ENCODE peak calls at places on chromosomes 5 and 9, in nine cellular contexts. N is heart left ventricle; V is fibroblast of mammary gland; O is cardiac muscle cell; I is upper lobe of right lung; U is epithelial cell of esophagus; H is CD8-positive, alpha-beta T cell; L is fibroblast of the aortic adventitia; Z is left ventricle myocardium inferior. Q is an unnamed sample.

GRCh38 chr5:37668524-37669047 is 171.3 kb downstream of the GDNF start:
- DNase-seq in H (no peak), V (peak; percentile 98), N (peak; percentile 67), L (peak; percentile 95), U (peak; percentile 97), I (no peak), O (peak; percentile 5), Z (no peak), Q (no peak)

GRCh38 chr5:96084874-96085545 is 123.4 kb upstream of the ELL2 start:
- DNase-seq in I (no peak), Z (no peak), O (no peak), V (peak; percentile 49), L (no peak), N (no peak), U (peak; percentile 81), H (no peak), Q (no peak)

GRCh38 chr5:108730617-108731340 is 16.9 kb upstream of the FER start:
- DNase-seq in N (no peak), H (no peak), V (peak; percentile 14), Z (no peak), L (no peak), O (no peak), I (no peak), U (no peak), Q (no peak)

GRCh38 chr5:140393738-140394137 is 7.9 kb upstream of the ANKHD1 start:
- DNase-seq in N (no peak), U (no peak), O (no peak), Z (no peak), V (no peak), I (no peak), H (no peak), L (no peak), Q (no peak)

GRCh38 chr5:95826949-95827595 is 4.5 kb upstream of the GLRX start:
- DNase-seq in L (no peak), Z (no peak), H (no peak), I (no peak), O (no peak), N (no peak), V (no peak), U (no peak), Q (no peak)

GRCh38 chr5:150122158-150122510 is 33.5 kb downstream of the PDGFRB start:
- DNase-seq in V (no peak), O (no peak), L (no peak), I (peak; percentile 77), U (peak; percentile 44), H (no peak), Z (no peak), N (peak; percentile 27), Q (peak; percentile 68)

GRCh38 chr5:131654309-131654708 is 19.3 kb upstream of the RAPGEF6 start:
- DNase-seq in O (no peak), U (no peak), I (no peak), V (no peak), L (no peak), N (no peak), H (no peak), Z (no peak), Q (no peak)

GRCh38 chr5:159905496-159905895 is 10.8 kb upstream of the ADRA1B start:
- DNase-seq in Z (no peak), U (peak; percentile 98), I (no peak), V (peak; percentile 93), L (peak; percentile 65), N (no peak), O (no peak), H (no peak), Q (no peak)

GRCh38 chr9:27248702-27249101 is 48.2 kb downstream of the EQTN start:
- DNase-seq in Z (no peak), O (no peak), V (peak; percentile 8), N (no peak), U (no peak), H (no peak), I (no peak), L (peak; percentile 10), Q (no peak)

GRCh38 chr9:94908041-94908563 is 181.6 kb downstream of the AOPEP start:
- DNase-seq in H (no peak), N (no peak), O (no peak), Z (no peak), I (no peak), L (peak; percentile 64), V (peak; percentile 65), U (no peak), Q (no peak)

GRCh38 chr9:105082843-105083242 is 154.9 kb upstream of the ABCA1 start:
- DNase-seq in I (no peak), L (no peak), O (no peak), H (no peak), V (no peak), Z (no peak), N (no peak), U (no peak), Q (no peak)

GRCh38 chr9:115981011-115981410 is 172.6 kb upstream of the PAPPA start:
- DNase-seq in Z (no peak), L (no peak), I (no peak), U (no peak), O (no peak), V (no peak), H (no peak), N (no peak), Q (no peak)

GRCh38 chr9:38681747-38682227 is 38.1 kb downstream of the FAM240B start:
- DNase-seq in Z (no peak), H (no peak), O (no peak), I (no peak), U (peak; percentile 74), V (peak; percentile 50), L (peak; percentile 61), N (no peak), Q (no peak)

GRCh38 chr5:32474201-32474854 is 29.8 kb upstream of the ZFR start:
- DNase-seq in I (no peak), Z (no peak), N (no peak), O (peak; percentile 47), U (no peak), L (no peak), H (no peak), V (no peak), Q (no peak)

DNA sequence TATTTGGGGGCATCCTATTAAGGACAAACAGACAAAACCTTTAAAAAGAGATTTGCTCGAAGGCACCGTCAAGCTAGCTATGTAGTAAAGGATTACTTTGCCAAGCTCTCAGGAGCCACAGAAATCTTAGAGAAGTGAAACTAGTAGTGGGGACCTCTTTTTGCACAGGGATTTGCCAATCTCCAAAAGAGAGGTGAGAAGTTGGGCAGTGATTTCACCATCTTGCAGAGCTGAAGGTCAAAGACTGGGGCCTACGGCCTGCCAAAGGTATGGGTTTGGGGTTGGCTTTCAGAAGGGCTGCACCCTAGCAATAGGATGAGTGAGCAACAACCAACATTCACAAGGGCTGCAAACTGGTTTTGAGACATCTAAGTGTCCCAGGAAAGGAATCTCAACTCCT is 1.6 kb upstream of the FCN1 start:
- DNase-seq in V (no peak), O (no peak), U (no peak), H (no peak), I (peak; percentile 3), N (no peak), Z (no peak), L (no peak), Q (no peak)
- TF ChIP-seq CTCF in V (no peak), O (no peak), U (no peak), H (no peak), I (no peak), N (no peak), Z (no peak), L (no peak), Q (no peak)

GRCh38 chr5:130545291-130545690 is 619.8 kb downstream of the HINT1 start:
- DNase-seq in N (no peak), I (no peak), L (no peak), V (peak; percentile 8), Z (no peak), H (no peak), O (no peak), U (peak; percentile 68), Q (no peak)
- TF ChIP-seq CTCF in N (no peak), I (no peak), L (no peak), V (no peak), Z (no peak), H (no peak), O (no peak), U (peak; percentile 35), Q (no peak)

GRCh38 chr5:76576468-76576867 is 46.7 kb downstream of the F2RL2 start:
- DNase-seq in U (no peak), V (no peak), N (no peak), Z (no peak), L (no peak), O (no peak), I (no peak), H (no peak), Q (no peak)

GRCh38 chr5:76571595-76571994 is 51.6 kb downstream of the F2RL2 start:
- DNase-seq in N (no peak), Z (no peak), O (no peak), U (no peak), I (no peak), H (no peak), V (no peak), L (no peak), Q (no peak)
- TF ChIP-seq CTCF in N (peak; percentile 20), Z (peak; percentile 27), O (peak; percentile 14), U (no peak), I (no peak), H (no peak), V (peak; percentile 8), L (peak; percentile 7), Q (peak; percentile 71)

GRCh38 chr9:128721487-128722010 is 2.4 kb downstream of the ZDHHC12 start:
- DNase-seq in N (peak; percentile 27), O (no peak), L (no peak), I (no peak), H (no peak), Z (no peak), U (no peak), V (no peak), Q (no peak)

GRCh38 chr9:128718047-128718446 is 5.9 kb downstream of the ZDHHC12 start:
- DNase-seq in L (no peak), V (no peak), H (no peak), I (no peak), N (peak; percentile 10), U (no peak), Z (no peak), O (no peak), Q (no peak)

GRCh38 chr9:128718475-128718874 is 5.5 kb downstream of the ZDHHC12 start:
- DNase-seq in I (no peak), N (peak; percentile 14), L (no peak), Z (no peak), O (no peak), H (no peak), U (no peak), V (no peak), Q (no peak)

GRCh38 chr9:128720841-128721486 is 3.0 kb downstream of the ZDHHC12 start:
- DNase-seq in Z (no peak), V (no peak), U (no peak), H (no peak), O (no peak), I (no peak), L (no peak), N (no peak), Q (no peak)

DNA sequence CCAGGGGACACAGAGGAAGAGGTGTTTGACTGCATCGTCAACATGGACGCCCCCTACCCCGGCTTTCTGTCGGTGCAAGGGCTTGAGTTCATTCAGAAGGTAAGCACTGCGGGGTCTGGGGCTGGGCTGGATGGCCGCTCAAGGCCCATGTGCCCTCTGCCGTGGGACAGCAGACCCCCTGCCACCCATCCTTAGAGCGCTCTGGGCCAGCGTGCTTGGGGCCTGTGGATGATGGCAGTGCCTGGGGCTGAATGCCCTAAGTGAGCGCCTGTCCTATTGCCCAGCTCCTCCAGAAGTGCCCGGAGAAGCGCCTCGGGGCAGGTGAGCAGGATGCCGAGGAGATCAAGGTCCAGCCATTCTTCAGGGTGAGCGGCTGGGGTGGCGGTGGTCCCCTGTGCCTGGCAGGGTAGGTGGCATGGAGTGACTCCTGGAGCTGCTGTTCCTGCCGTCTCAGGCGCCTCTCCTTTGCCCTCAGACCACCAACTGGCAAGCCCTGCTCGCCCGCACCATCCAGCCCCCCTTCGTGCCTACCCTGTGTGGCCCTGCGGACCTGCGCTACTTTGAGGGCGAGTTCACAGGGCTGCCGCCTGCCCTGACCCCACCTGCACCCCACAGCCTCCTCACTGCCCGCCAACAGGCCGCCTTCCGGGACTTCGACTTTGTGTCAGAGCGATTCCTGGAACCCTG is 3.9 kb downstream of the ZDHHC12 start:
- DNase-seq in I (no peak), U (no peak), H (no peak), Z (no peak), N (no peak), O (no peak), L (no peak), V (no peak), Q (no peak)
- TF ChIP-seq CTCF in I (no peak), U (no peak), H (no peak), Z (no peak), N (no peak), O (no peak), L (no peak), V (no peak), Q (no peak)

Q was measured in chondrocyte.